ENCODE peak calls at places on chromosomes 13 and 19, in five cellular contexts. U is CD8-positive, alpha-beta T cell; F is right cardiac atrium; B is activated CD4-positive, alpha-beta T cell treated with anti-CD3 and anti-CD28 coated beads for 36 hours; M is pancreas. X is an unnamed sample.

GRCh38 chr13:98473792-98474153 is 103.1 kb downstream of the STK24 start:
- ATAC-seq in U (no peak), F (no peak), B (no peak), M (peak), X (no peak)

GRCh38 chr19:41705393-41706174 is 2.8 kb upstream of the CEACAM5 start:
- ATAC-seq in U (no peak), F (peak), B (no peak), M (peak), X (no peak)

GRCh38 chr13:52399708-52400107 is 6.3 kb downstream of the THSD1 start:
- ATAC-seq in U (no peak), F (peak), B (no peak), M (no peak), X (no peak)

GRCh38 chr13:102912599-102912998 is 66.8 kb downstream of the ERCC5 start:
- ATAC-seq in U (no peak), F (no peak), B (no peak), M (no peak), X (no peak)

GRCh38 chr13:100510208-100510997 is 78.2 kb downstream of the GGACT start:
- ATAC-seq in U (no peak), F (no peak), B (no peak), M (no peak), X (no peak)

GRCh38 chr19:33194527-33194883 is 375 bp downstream of the LRP3 start:
- ATAC-seq in U (no peak), F (peak), B (peak), M (peak), X (no peak)

GRCh38 chr13:100535401-100536135 is 53.0 kb downstream of the GGACT start:
- ATAC-seq in U (no peak), F (peak), B (no peak), M (no peak), X (no peak)

GRCh38 chr13:95553614-95554385 is 1.3 kb downstream of the CLDN10 start:
- ATAC-seq in U (no peak), F (peak), B (no peak), M (peak), X (no peak)

GRCh38 chr19:11705474-11705873 is 33.3 kb downstream of the ZNF823 start:
- ATAC-seq in U (no peak), F (no peak), B (no peak), M (no peak), X (no peak)

GRCh38 chr13:41554180-41554579 is 96.8 kb downstream of the RGCC start:
- ATAC-seq in U (no peak), F (no peak), B (peak), M (no peak), X (peak)

GRCh38 chr19:662207-662961 is 630 bp downstream of the RNF126 start:
- ATAC-seq in U (peak), F (peak), B (peak), M (no peak), X (peak)

GRCh38 chr19:50046649-50047503 is 21.1 kb downstream of the ZNF473 start:
- ATAC-seq in U (no peak), F (no peak), B (no peak), M (peak), X (no peak)

GRCh38 chr19:3325451-3325850 is 40.9 kb upstream of the NFIC start:
- ATAC-seq in U (no peak), F (no peak), B (no peak), M (no peak), X (no peak)

GRCh38 chr13:71828117-71828516 is 38.9 kb downstream of the DACH1 start:
- ATAC-seq in U (no peak), F (no peak), B (peak), M (no peak), X (no peak)

GRCh38 chr13:79933389-79933788 is 407.5 kb downstream of the SPRY2 start:
- ATAC-seq in U (no peak), F (no peak), B (no peak), M (no peak), X (no peak)

GRCh38 chr13:74229242-74229641 is 95.0 kb upstream of the KLF12 start:
- ATAC-seq in U (no peak), F (no peak), B (no peak), M (no peak), X (no peak)

GRCh38 chr13:21625366-21625765 is 21.4 kb upstream of the MICU2 start:
- ATAC-seq in U (no peak), F (no peak), B (no peak), M (peak), X (no peak)

GRCh38 chr19:4984106-4984380 is 15.1 kb downstream of the KDM4B start:
- ATAC-seq in U (no peak), F (no peak), B (no peak), M (no peak), X (no peak)

GRCh38 chr19:4208385-4209094 is 20.8 kb upstream of the EBI3 start:
- ATAC-seq in U (no peak), F (no peak), B (no peak), M (no peak), X (peak)

GRCh38 chr19:30719991-30720329 is 347.8 kb downstream of the ZNF536 start:
- ATAC-seq in U (no peak), F (peak), B (no peak), M (peak), X (no peak)

GRCh38 chr19:55373993-55374757 is 2.5 kb upstream of the TMEM190 start:
- ATAC-seq in U (no peak), F (no peak), B (no peak), M (no peak), X (no peak)

GRCh38 chr13:106533101-106533939 is 2.1 kb downstream of the EFNB2 start:
- ATAC-seq in U (no peak), F (peak), B (no peak), M (peak), X (no peak)

GRCh38 chr13:114142137-114142550 is 9.7 kb upstream of the RASA3 start:
- ATAC-seq in U (no peak), F (peak), B (no peak), M (no peak), X (peak)

GRCh38 chr13:50831510-50831909 is 12.0 kb downstream of the DLEU7 start:
- ATAC-seq in U (no peak), F (no peak), B (peak), M (no peak), X (peak)

GRCh38 chr19:55520691-55521292 is 16.1 kb downstream of the SBK2 start:
- ATAC-seq in U (no peak), F (no peak), B (no peak), M (no peak), X (no peak)

GRCh38 chr13:97460004-97460756 is 26.2 kb downstream of the RAP2A start:
- ATAC-seq in U (peak), F (peak), B (peak), M (peak), X (peak)

GRCh38 chr13:105969761-105970160 is 565.7 kb downstream of the EFNB2 start:
- ATAC-seq in U (no peak), F (no peak), B (no peak), M (no peak), X (no peak)

GRCh38 chr19:19034204-19034624 is 811 bp downstream of the ARMC6 start:
- ATAC-seq in U (peak), F (peak), B (peak), M (peak), X (peak)

GRCh38 chr13:111859361-111860105 is 207.4 kb upstream of the SOX1 start:
- ATAC-seq in U (no peak), F (no peak), B (no peak), M (no peak), X (no peak)

GRCh38 chr13:80339841-80340642 is 884 bp downstream of the SPRY2 start:
- ATAC-seq in U (peak), F (peak), B (peak), M (peak), X (no peak)

GRCh38 chr19:13864513-13865242 is 12.3 kb upstream of the NANOS3 start:
- ATAC-seq in U (no peak), F (no peak), B (no peak), M (no peak), X (no peak)

GRCh38 chr13:113483504-113484287 is 6.8 kb downstream of the DCUN1D2 start:
- ATAC-seq in U (no peak), F (peak), B (no peak), M (no peak), X (no peak)

GRCh38 chr13:22211876-22212275 is 541.0 kb downstream of the FGF9 start:
- ATAC-seq in U (no peak), F (no peak), B (no peak), M (no peak), X (peak)

GRCh38 chr19:18879579-18880373 is 16.2 kb downstream of the CERS1 start:
- ATAC-seq in U (peak), F (peak), B (peak), M (peak), X (peak)

GRCh38 chr19:16361254-16361653 is 36.6 kb downstream of the KLF2 start:
- ATAC-seq in U (no peak), F (no peak), B (no peak), M (no peak), X (no peak)

GRCh38 chr13:106859505-106859904 is 291.6 kb upstream of the ARGLU1 start:
- ATAC-seq in U (no peak), F (no peak), B (no peak), M (peak), X (no peak)

GRCh38 chr19:54281008-54281728 is at the start of gene LILRB2:
- ATAC-seq in U (no peak), F (peak), B (no peak), M (peak), X (no peak)

GRCh38 chr19:35299523-35300339 is 7.8 kb downstream of the MAG start:
- ATAC-seq in U (peak), F (peak), B (no peak), M (peak), X (no peak)

GRCh38 chr19:13002389-13002898 is 7.2 kb downstream of the NFIX start:
- ATAC-seq in U (no peak), F (peak), B (no peak), M (peak), X (no peak)